ENCODE peak calls at places on chromosomes 6 and 20, in eight cellular contexts. Y is thyroid gland, L is A549, V is tibial nerve, M is endothelial cell of umbilical vein, N is right lobe of liver, T is adrenal gland, A is ovary. U is an unnamed sample. For H3K4me1, the result is how much of the 10 kb centered on the place peaks cover.

GRCh38 chr20:23435675-23436539 is 3.6 kb upstream of the CSTL1 start:
- DNase-seq in L (no peak), T (no peak), V (peak), Y (peak), M (no peak), N (peak), A (peak), U (peak)

GRCh38 chr6:14671261-14671681 is 553.7 kb downstream of the CD83 start:
- DNase-seq in A (peak), N (no peak), Y (peak), T (peak), M (no peak), L (no peak), V (no peak), U (no peak)

GRCh38 chr20:62553838-62554161 is 78.0 kb upstream of the GATA5 start:
- DNase-seq in L (no peak), T (no peak), N (no peak), M (no peak), Y (no peak), A (no peak), V (no peak), U (no peak)

GRCh38 chr6:134676307-134677281 is 273.3 kb downstream of the ALDH8A1 start:
- DNase-seq in L (no peak), A (no peak), N (no peak), V (no peak), T (no peak), M (no peak), Y (no peak), U (no peak)

GRCh38 chr6:122130026-122130348 is 269.5 kb upstream of the HSF2 start:
- DNase-seq in M (no peak), N (no peak), T (no peak), L (no peak), V (no peak), Y (no peak), A (no peak), U (no peak)

GRCh38 chr20:3209023-3209945 is at the start of gene ITPA:
- DNase-seq in T (peak), A (peak), N (peak), M (peak), V (peak), Y (peak), L (peak), U (no peak)

GRCh38 chr6:160426146-160426545 is 78.0 kb downstream of the SLC22A3 start:
- DNase-seq in Y (no peak), T (no peak), L (no peak), N (no peak), V (no peak), M (no peak), A (no peak), U (no peak)

GRCh38 chr6:67369679-67370078 is 1265.4 kb upstream of the ADGRB3 start:
- DNase-seq in Y (no peak), N (no peak), L (no peak), A (no peak), V (no peak), T (no peak), M (no peak), U (no peak)

GRCh38 chr6:19845271-19846046 is 8.3 kb downstream of the ID4 start:
- DNase-seq in M (no peak), A (no peak), Y (no peak), V (no peak), N (no peak), T (no peak), L (no peak), U (no peak)

GRCh38 chr20:54139188-54139587 is 34.6 kb downstream of the CYP24A1 start:
- DNase-seq in T (no peak), Y (no peak), A (no peak), N (no peak), V (no peak), M (no peak), L (no peak), U (no peak)

GRCh38 chr6:94478178-94479140 is 1059.1 kb upstream of the EPHA7 start:
- DNase-seq in T (no peak), A (no peak), L (no peak), Y (no peak), V (no peak), N (no peak), M (no peak), U (no peak)

GRCh38 chr6:106220485-106220884 is 105.1 kb downstream of the ATG5 start:
- DNase-seq in N (no peak), M (no peak), Y (no peak), T (no peak), V (no peak), A (no peak), L (no peak), U (no peak)

GRCh38 chr6:18122128-18123093 is at the start of gene NHLRC1:
- DNase-seq in V (peak), A (peak), M (peak), T (peak), L (peak), N (peak), Y (peak), U (peak)

GRCh38 chr6:130426078-130426726 is 60.4 kb downstream of the TMEM200A start:
- DNase-seq in Y (no peak), N (no peak), M (no peak), A (no peak), L (no peak), T (no peak), V (no peak), U (no peak)

GRCh38 chr6:167572841-167573271 is 248.0 kb downstream of the TTLL2 start:
- DNase-seq in M (no peak), Y (no peak), L (no peak), T (no peak), A (no peak), V (peak), N (no peak), U (peak)

GRCh38 chr20:8435251-8436035 is 303.4 kb downstream of the PLCB1 start:
- DNase-seq in M (peak), L (no peak), N (no peak), Y (no peak), V (no peak), T (no peak), A (no peak), U (no peak)

GRCh38 chr20:32470025-32470861 is 112.1 kb downstream of the ASXL1 start:
- DNase-seq in Y (peak), N (peak), L (peak), T (peak), M (peak), V (no peak), A (peak), U (no peak)

GRCh38 chr6:45032426-45032825 is 295.7 kb upstream of the RUNX2 start:
- DNase-seq in V (no peak), L (no peak), N (no peak), M (no peak), T (no peak), Y (no peak), A (no peak), U (no peak)

GRCh38 chr6:43790031-43790430 is 20.0 kb downstream of the VEGFA start:
- DNase-seq in Y (no peak), V (peak), M (no peak), T (peak), N (no peak), A (no peak), L (no peak), U (peak)

GRCh38 chr20:43904195-43904594 is 10.5 kb upstream of the TOX2 start:
- DNase-seq in Y (no peak), V (no peak), N (no peak), T (no peak), A (no peak), M (no peak), L (no peak), U (no peak)

GRCh38 chr20:32594204-32594603 is 9.1 kb upstream of the NOL4L start:
- DNase-seq in Y (no peak), A (no peak), M (no peak), T (no peak), N (no peak), V (no peak), L (no peak), U (no peak)

GRCh38 chr20:37956099-37956498 is 53.2 kb downstream of the VSTM2L start:
- DNase-seq in L (no peak), M (no peak), N (no peak), V (no peak), Y (no peak), A (no peak), T (no peak), U (no peak)

GRCh38 chr6:32194825-32195651 is 2.6 kb upstream of the GPSM3 start:
- DNase-seq in V (peak), L (peak), Y (peak), N (no peak), T (peak), M (peak), A (peak), U (no peak)

GRCh38 chr20:24479106-24479505 is 9.7 kb downstream of the SYNDIG1 start:
- DNase-seq in T (no peak), Y (no peak), A (no peak), M (no peak), L (no peak), N (no peak), V (no peak), U (no peak)

GRCh38 chr6:33838979-33839378 is 35.2 kb upstream of the MLN start:
- DNase-seq in V (no peak), L (no peak), N (no peak), M (no peak), T (no peak), Y (no peak), A (no peak), U (no peak)

GRCh38 chr6:69933239-69933638 is 66.9 kb downstream of the COL19A1 start:
- DNase-seq in A (no peak), V (no peak), L (no peak), M (no peak), T (no peak), N (no peak), Y (no peak), U (no peak)

GRCh38 chr6:81326856-81327561 is 425.5 kb downstream of the TENT5A start:
- DNase-seq in A (no peak), T (no peak), Y (no peak), M (no peak), N (no peak), V (no peak), L (no peak), U (no peak)

GRCh38 chr20:46400828-46401477 is 5.5 kb downstream of the ELMO2 start:
- DNase-seq in V (no peak), M (peak), N (no peak), Y (peak), A (no peak), L (no peak), T (no peak), U (no peak)

DNA sequence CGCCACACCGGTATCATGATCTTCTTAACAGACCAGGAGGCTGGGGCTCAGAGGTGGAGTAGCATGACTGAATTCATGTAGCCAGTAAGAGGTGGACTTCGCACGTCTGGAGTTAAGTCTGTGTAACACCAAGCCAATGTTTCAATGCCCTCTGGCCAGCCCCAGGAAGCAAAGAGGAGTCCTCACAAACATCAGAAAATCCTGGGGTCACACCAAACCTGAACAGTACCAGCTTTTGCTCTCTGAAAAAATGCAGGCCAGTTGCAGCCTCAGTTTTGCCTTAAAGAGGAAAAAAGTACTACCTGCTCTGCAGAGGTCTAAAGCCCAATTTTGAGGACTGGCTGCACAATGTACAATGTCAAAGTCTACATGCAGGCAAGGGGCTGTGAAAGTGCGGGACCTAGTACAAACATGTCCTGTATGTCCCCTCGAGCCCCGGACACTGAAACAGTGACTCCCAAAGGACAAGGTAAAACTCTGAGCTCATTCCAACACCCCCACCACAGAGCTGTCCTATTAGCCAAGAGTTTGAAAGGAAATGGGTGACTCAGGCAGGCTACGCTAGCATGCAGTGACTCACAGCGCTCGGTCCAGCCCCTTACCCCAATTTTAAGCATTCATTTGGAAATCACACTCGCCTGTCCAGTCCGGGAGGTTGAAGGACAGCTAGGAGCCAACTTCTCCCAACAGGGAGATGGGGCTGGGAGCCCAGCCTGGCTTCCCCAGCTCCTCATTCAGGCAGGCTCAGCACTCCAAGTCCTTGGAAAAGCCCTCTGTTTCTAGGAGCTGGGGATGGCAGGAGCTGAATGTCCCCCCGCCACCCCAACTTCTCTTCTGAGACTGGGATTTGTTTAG is 4.1 kb downstream of the SDC4 start:
- DNase-seq in L (peak), Y (peak), V (no peak), T (peak), A (no peak), N (peak), M (peak), U (peak)
- H3K4me1 ChIP-seq in L (half or more), Y (half or more), V (half or more), T (half or more), A (under half), N (under half), M (half or more), U (half or more)

DNA sequence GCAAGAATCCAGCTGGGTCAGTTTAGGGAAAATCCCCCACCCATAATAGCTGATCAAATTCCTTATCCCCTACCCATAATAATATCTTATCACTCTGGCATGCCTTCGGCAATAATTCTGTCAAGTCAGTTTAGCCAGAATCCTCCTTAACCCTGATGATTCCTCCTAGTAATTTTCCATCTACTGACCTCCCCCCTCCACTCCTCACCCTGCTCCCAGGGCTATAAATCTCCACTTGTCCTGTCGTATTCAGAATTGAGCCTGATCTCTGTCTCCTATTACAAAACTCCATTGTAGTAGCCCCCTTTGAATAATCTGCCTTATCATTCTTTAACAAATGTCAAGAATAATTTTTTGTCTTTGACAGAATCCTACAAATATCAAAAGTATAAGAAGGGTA is 138.0 kb downstream of the TFAP2A start:
- DNase-seq in A (no peak), V (no peak), N (no peak), Y (no peak), M (no peak), L (no peak), T (no peak), U (no peak)
- H3K27ac ChIP-seq in A (no peak), V (no peak), N (no peak), Y (no peak), M (no peak), L (no peak), T (no peak), U (no peak)

DNA sequence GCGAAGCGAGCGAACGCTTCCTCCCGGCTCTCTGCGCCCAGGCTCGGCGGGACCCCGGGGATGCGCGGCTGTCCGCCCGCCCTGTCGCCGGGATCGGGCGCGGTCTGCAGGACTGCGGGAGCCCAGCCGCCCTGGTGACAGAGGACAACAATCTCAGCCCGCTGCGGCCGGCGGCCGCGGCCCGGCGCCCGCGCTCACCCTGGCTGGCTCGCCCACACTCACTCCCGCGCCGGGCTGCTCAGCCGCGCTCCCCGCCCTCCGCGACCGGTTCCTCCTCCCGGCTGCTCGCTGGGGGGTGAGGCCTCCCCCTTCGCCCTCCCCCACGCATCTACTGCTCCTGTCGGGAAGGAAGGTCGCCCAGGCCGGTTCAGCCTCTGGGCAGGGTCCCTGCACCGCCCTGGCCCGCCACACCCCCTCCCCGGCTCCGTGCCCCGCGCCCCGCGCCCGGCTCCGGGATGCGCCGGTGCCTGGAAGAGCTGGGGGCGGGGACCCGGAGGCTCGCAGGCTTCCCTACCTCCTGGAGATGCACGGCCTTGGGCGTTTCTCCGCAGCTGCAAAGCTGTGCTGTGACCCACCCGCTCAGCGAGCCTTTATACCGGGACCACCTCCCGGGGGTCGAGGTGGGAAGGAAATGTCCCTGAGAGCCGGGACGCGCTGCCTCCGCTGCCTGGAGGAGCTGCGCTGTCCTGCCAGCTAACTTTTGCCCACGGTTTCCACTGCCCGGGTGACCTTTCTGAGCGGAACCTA is at the start of gene SYNE1:
- DNase-seq in A (peak), L (peak), M (no peak), V (no peak), T (peak), N (peak), Y (peak), U (no peak)
- TF ChIP-seq POLR2A in A (no peak), L (no peak), M (no peak), V (no peak), T (no peak), N (no peak), Y (no peak), U (no peak)

GRCh38 chr6:149891259-149891658 is 6.7 kb downstream of the RAET1E start:
- DNase-seq in T (no peak), L (no peak), N (no peak), V (no peak), A (no peak), Y (no peak), M (no peak), U (no peak)
- H3K4me1 ChIP-seq in T (under half), L (half or more), N (under half), V (under half), A (under half), Y (under half), M (under half), U (under half)

DNA sequence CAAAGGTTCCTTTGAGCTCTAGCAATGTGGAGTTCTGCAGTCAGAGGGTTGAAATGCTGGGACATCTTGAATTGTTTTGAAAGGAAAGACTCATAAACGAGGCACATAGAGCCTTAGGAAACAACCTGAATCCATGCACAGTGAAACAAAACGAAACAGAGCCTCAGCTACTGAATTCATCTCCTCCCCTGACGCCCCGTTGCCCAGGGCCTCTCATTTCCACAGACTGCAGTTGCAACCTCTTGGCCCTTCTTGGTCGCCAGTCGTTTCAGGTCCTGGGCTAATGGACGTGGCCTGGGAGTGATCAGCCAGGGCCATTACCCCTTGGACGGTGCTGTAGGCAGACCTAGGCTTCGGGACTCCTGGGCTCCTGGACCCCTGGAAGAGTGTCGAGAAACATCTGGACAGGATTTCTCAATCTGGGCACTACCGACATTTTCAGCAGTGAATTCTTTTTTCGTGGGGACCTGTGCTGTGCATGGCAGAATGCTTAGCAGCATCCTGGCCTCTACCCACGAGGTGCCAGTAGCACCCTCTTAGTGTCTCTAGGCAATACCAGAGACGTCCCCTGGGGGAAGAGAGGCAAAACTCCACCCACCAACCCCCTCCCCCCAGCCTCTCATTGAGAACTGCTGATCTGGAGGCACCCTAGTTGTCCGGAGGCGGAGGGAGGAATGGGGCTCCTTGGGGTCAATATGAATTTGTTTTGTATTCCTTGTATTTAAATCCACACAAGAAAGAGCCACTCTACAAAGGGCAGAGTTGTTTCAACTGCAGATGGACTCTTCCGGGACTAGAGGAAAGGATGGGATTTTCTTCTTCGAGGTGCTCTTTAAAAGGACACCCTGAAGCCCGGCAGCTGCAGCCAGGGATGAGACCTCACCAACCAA is 50.2 kb downstream of the TMEM242 start:
- DNase-seq in L (no peak), N (no peak), V (peak), T (no peak), M (no peak), A (no peak), Y (no peak), U (no peak)
- H3K27ac ChIP-seq in L (peak), N (no peak), V (no peak), T (no peak), M (no peak), A (no peak), Y (no peak), U (no peak)

GRCh38 chr6:13273931-13274706 is 54.2 kb downstream of the TBC1D7 start:
- DNase-seq in M (no peak), A (no peak), T (no peak), V (no peak), L (no peak), Y (no peak), N (peak), U (no peak)

GRCh38 chr6:13277231-13277630 is 51.1 kb downstream of the TBC1D7 start:
- DNase-seq in L (no peak), V (no peak), N (no peak), A (no peak), M (no peak), T (no peak), Y (no peak), U (no peak)

GRCh38 chr6:13274707-13275434 is 53.5 kb downstream of the TBC1D7 start:
- DNase-seq in L (no peak), V (no peak), Y (no peak), N (no peak), M (no peak), A (no peak), T (no peak), U (no peak)

GRCh38 chr6:13273202-13273930 is 55.0 kb downstream of the TBC1D7 start:
- DNase-seq in Y (no peak), V (no peak), A (no peak), L (no peak), T (no peak), N (no peak), M (no peak), U (no peak)

GRCh38 chr6:13275435-13275989 is 52.8 kb downstream of the TBC1D7 start:
- DNase-seq in T (no peak), M (no peak), A (no peak), Y (no peak), L (no peak), V (no peak), N (no peak), U (no peak)
- TF ChIP-seq POLR2A in T (no peak), M (no peak), A (no peak), Y (no peak), L (no peak), V (no peak), N (no peak), U (no peak)

DNA sequence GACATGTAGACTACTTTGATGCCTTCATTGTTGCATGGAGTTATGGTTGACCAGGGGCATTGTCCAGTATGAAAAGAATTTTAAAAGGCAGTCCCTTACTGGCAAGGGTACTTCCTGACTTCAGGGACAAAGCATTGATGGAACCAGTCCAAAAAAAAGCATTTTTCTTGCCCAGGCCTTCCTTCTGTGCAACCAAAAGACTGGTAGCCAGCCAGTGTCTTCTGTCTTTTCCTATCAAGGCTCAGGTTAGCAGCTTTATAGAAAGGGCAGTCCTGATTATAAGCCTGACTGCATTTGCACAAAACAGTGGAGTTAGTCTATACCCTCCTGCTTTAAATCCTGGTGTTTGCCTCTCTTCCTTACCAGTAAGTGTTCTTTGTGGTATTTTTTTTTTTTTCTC is 33.8 kb downstream of the SCAF8 start:
- DNase-seq in N (no peak), A (no peak), Y (no peak), T (peak), L (no peak), M (peak), V (no peak), U (no peak)
- H3K4me1 ChIP-seq in N (under half), A (under half), Y (half or more), T (half or more), L (under half), M (under half), V (under half), U (half or more)